ENCODE peak calls at places on chromosomes 5 and 9, in nine cellular contexts. E is A549, W is GM12878, P is HCT116, A is SK-N-SH, O is K562, U is H1, N is endothelial cell of umbilical vein, Q is HepG2. C is an unnamed sample.

GRCh38 chr5:122076023-122076422 is 2.0 kb downstream of the LOX start:
- DNase-seq in N (peak; percentile 66), A (no peak), Q (peak; percentile 88), E (no peak), O (no peak), P (no peak), U (no peak), W (no peak), C (no peak)

GRCh38 chr5:463952-464351 is 21.0 kb downstream of the EXOC3 start:
- DNase-seq in U (no peak), O (no peak), W (no peak), N (no peak), P (no peak), E (no peak), A (no peak), Q (no peak), C (peak; percentile 83)

GRCh38 chr5:142025637-142026036 is 12.8 kb upstream of the GNPDA1 start:
- DNase-seq in O (no peak), W (no peak), P (no peak), A (no peak), Q (no peak), U (peak; percentile 33), N (no peak), E (no peak), C (no peak)

GRCh38 chr9:121055642-121056143 is 5.6 kb upstream of the C5 start:
- DNase-seq in Q (peak; percentile 83), A (no peak), O (peak; percentile 19), N (no peak), P (no peak), W (no peak), U (peak; percentile 68), E (peak; percentile 74), C (peak; percentile 15)

GRCh38 chr9:89387970-89388867 is 69.9 kb downstream of the SECISBP2 start:
- DNase-seq in O (no peak), W (no peak), A (no peak), P (no peak), E (peak; percentile 23), U (no peak), Q (peak; percentile 65), N (no peak), C (peak; percentile 96)

GRCh38 chr5:1846583-1846982 is 36.1 kb downstream of the IRX4 start:
- DNase-seq in A (no peak), E (no peak), O (no peak), N (no peak), U (no peak), Q (no peak), W (no peak), P (no peak), C (no peak)

GRCh38 chr5:68565427-68565826 is 349.9 kb downstream of the PIK3R1 start:
- DNase-seq in U (no peak), W (peak; percentile 55), A (no peak), P (no peak), N (no peak), Q (no peak), E (no peak), O (no peak), C (peak; percentile 96)

GRCh38 chr5:122480146-122480545 is 168.1 kb downstream of the SNCAIP start:
- DNase-seq in O (no peak), A (no peak), E (no peak), P (no peak), W (no peak), N (no peak), Q (no peak), U (no peak), C (no peak)

GRCh38 chr9:86126998-86127972 is 27.9 kb upstream of the GOLM1 start:
- DNase-seq in U (peak; percentile 77), P (peak; percentile 96), W (no peak), E (peak; percentile 94), N (no peak), O (peak; percentile 64), A (peak; percentile 22), Q (peak; percentile 79), C (peak; percentile 7)

GRCh38 chr9:38257626-38258215 is 134.8 kb upstream of the ALDH1B1 start:
- DNase-seq in U (no peak), E (no peak), O (no peak), W (no peak), Q (no peak), N (no peak), A (no peak), P (no peak), C (no peak)

GRCh38 chr5:171595801-171596231 is 176.4 kb downstream of the FGF18 start:
- DNase-seq in W (no peak), Q (peak; percentile 4), E (peak; percentile 60), N (peak; percentile 79), P (no peak), U (no peak), O (no peak), A (no peak), C (no peak)

GRCh38 chr9:36997414-36997813 is 36.7 kb downstream of the PAX5 start:
- DNase-seq in U (no peak), E (no peak), A (no peak), P (no peak), W (no peak), O (no peak), N (no peak), Q (no peak), C (no peak)

GRCh38 chr5:100900142-100900795 is 2.8 kb downstream of the ST8SIA4 start:
- DNase-seq in W (no peak), E (peak; percentile 53), U (peak; percentile 54), O (peak; percentile 16), N (peak; percentile 85), Q (no peak), P (no peak), A (no peak), C (peak; percentile 88)

GRCh38 chr5:68054625-68055024 is 160.9 kb upstream of the PIK3R1 start:
- DNase-seq in N (peak; percentile 25), P (no peak), A (no peak), U (no peak), W (no peak), O (no peak), E (no peak), Q (no peak), C (no peak)

GRCh38 chr5:132456553-132457361 is 33.8 kb downstream of the IRF1 start:
- DNase-seq in N (peak; percentile 78), P (no peak), O (no peak), E (no peak), U (no peak), Q (no peak), A (no peak), W (peak; percentile 73), C (peak; percentile 92)

GRCh38 chr9:124290743-124291554 is 33.2 kb downstream of the NEK6 start:
- DNase-seq in Q (no peak), W (no peak), U (no peak), P (no peak), N (no peak), O (no peak), A (no peak), E (no peak), C (peak; percentile 71)

GRCh38 chr5:122492675-122493074 is 180.6 kb downstream of the SNCAIP start:
- DNase-seq in O (peak; percentile 25), A (peak; percentile 15), P (peak; percentile 24), Q (no peak), U (no peak), W (no peak), E (peak; percentile 24), N (no peak), C (peak; percentile 22)

GRCh38 chr5:1227669-1228068 is 2.5 kb downstream of the SLC6A18 start:
- DNase-seq in W (no peak), Q (peak; percentile 23), A (no peak), N (no peak), U (no peak), O (no peak), P (no peak), E (no peak), C (peak; percentile 61)

GRCh38 chr9:18531127-18531526 is 57.2 kb downstream of the ADAMTSL1 start:
- DNase-seq in P (no peak), Q (no peak), O (no peak), A (no peak), N (no peak), W (no peak), U (no peak), E (no peak), C (no peak)

DNA sequence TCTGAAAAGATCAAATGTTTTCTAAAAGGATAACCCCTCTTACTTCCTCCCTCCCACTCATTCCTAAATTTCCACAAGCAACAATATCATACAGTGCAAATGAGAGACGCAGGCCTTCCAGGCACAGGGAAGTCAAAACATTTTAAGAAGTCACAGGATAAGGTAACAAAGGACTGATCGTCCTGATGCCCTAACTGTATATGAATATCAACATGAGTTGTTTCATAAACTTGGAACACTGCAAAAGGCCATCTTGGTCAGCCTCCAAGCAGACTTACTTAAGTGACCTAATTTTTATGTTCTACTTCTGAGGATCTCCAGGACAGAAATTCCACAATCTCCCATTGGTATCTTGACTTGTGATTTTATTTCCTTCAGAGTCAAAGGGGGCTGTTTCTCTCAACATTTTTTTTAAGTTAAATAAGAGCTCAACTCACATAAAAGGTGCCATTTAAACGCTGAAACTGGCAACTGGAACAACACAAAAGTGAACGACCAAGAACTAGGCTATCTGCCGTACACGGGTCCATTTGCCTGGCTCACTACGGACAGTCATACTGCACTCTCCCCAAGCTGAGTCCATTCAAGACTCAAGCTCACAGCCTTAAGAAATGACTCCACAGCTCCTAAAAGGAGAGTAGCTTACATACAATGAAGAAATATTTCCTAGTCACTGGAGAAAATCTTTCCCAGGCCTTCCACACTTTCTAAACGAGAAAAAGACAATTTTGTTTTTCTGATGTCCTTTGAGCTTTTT is 71.3 kb downstream of the LHFPL2 start:
- DNase-seq in P (no peak), E (no peak), W (no peak), O (no peak), U (no peak), N (no peak), Q (no peak), A (no peak), C (no peak)
- TF ChIP-seq MAX in P (no peak), E (no peak), W (no peak), O (no peak), U (no peak), N (no peak), Q (no peak), A (no peak), C (no peak)

GRCh38 chr9:137691648-137692357 is 73.0 kb downstream of the EHMT1 start:
- DNase-seq in Q (no peak), O (no peak), N (peak; percentile 29), P (no peak), A (no peak), U (no peak), E (no peak), W (no peak), C (peak; percentile 74)
- H3K4me3 ChIP-seq in Q (no peak overlapping the region), O (no peak overlapping the region), N (no peak overlapping the region), P (no peak overlapping the region), A (no peak overlapping the region), U (no peak overlapping the region), E (no peak overlapping the region), W (no peak overlapping the region), C (no peak overlapping the region)

DNA sequence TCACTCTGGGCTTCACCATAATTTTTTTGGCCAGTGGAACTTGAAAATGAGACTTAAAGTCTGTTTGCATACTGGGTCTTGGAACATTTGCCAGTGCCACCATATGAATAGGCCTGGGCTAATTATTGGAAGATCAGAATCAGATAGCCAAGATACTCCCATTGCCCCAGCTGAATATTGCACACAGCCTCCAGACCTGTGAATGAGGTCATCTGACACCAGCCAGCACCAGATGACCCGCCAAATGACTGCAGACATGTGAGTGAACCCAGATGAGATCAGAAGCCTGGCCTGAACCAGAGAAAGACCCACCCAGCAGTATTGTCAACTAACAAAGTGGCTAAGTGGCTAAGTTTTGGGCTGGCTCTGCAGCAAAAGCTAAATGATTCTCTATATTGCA is 220.5 kb upstream of the MPDZ start:
- DNase-seq in N (no peak), W (no peak), O (no peak), E (no peak), P (no peak), U (no peak), Q (no peak), A (peak; percentile 24), C (no peak)
- TF ChIP-seq MAX in N (no peak), W (no peak), O (no peak), E (no peak), P (no peak), U (no peak), Q (no peak), A (no peak), C (no peak)

GRCh38 chr5:148385094-148385493 is 1.3 kb downstream of the FBXO38 start:
- DNase-seq in P (no peak), O (no peak), N (no peak), U (no peak), E (no peak), W (no peak), Q (peak; percentile 12), A (no peak), C (no peak)
- H3K4me3 ChIP-seq in P (peak overlapping the region; percentile 85), O (peak overlapping the region; percentile 83), N (peak overlapping the region; percentile 97), U (no peak overlapping the region), E (peak overlapping the region; percentile 92), W (peak overlapping the region; percentile 86), Q (peak overlapping the region; percentile 92), A (peak overlapping the region; percentile 87), C (peak overlapping the region; percentile 91)

C was measured in NB4.